ENCODE peak calls at places on chromosome 13, in seven cellular contexts. L, G, K, S, W, M and P are unnamed samples.

GRCh38 chr13:21637296-21637695 is 33.3 kb upstream of the MICU2 start:
- DNase-seq in L (no peak), G (no peak), K (peak; percentile 43), S (no peak), W (peak; percentile 6), M (no peak), P (no peak)

GRCh38 chr13:113639661-113640262 is 18.2 kb downstream of the ATP4B start:
- DNase-seq in L (no peak), G (no peak), K (no peak), S (no peak), W (no peak), M (peak; percentile 46), P (no peak)

GRCh38 chr13:104984296-104984818 is 1551.1 kb downstream of the EFNB2 start:
- DNase-seq in L (peak; percentile 1), G (peak; percentile 16), K (peak; percentile 12), S (no peak), W (peak; percentile 9), M (no peak), P (peak; percentile 47)

GRCh38 chr13:73598021-73598712 is 536.0 kb downstream of the KLF12 start:
- DNase-seq in L (no peak), G (no peak), K (peak; percentile 82), S (peak; percentile 32), W (no peak), M (no peak), P (no peak)

GRCh38 chr13:60453490-60453889 is 56.5 kb downstream of the TDRD3 start:
- DNase-seq in L (no peak), G (no peak), K (peak; percentile 58), S (no peak), W (no peak), M (no peak), P (no peak)

GRCh38 chr13:49336655-49337054 is 88.9 kb downstream of the CDADC1 start:
- DNase-seq in L (no peak), G (no peak), K (no peak), S (no peak), W (no peak), M (no peak), P (no peak)

GRCh38 chr13:100275746-100276145 is 186.9 kb downstream of the PCCA start:
- DNase-seq in L (no peak), G (peak; percentile 54), K (no peak), S (no peak), W (no peak), M (no peak), P (no peak)

GRCh38 chr13:46593403-46593802 is 40.4 kb downstream of the LRCH1 start:
- DNase-seq in L (no peak), G (no peak), K (no peak), S (no peak), W (peak; percentile 9), M (no peak), P (no peak)

GRCh38 chr13:24693862-24694471 is 13.8 kb downstream of the ATP12A start:
- DNase-seq in L (no peak), G (peak; percentile 69), K (peak; percentile 55), S (no peak), W (peak; percentile 6), M (peak; percentile 19), P (no peak)

GRCh38 chr13:113630296-113630695 is 27.7 kb downstream of the ATP4B start:
- DNase-seq in L (no peak), G (no peak), K (no peak), S (no peak), W (no peak), M (no peak), P (no peak)

GRCh38 chr13:86974995-86975328 is 696.2 kb upstream of the SLITRK5 start:
- DNase-seq in L (no peak), G (no peak), K (no peak), S (no peak), W (no peak), M (no peak), P (no peak)

GRCh38 chr13:99871249-99871898 is 100.2 kb downstream of the ZIC5 start:
- DNase-seq in L (peak; percentile 90), G (peak; percentile 49), K (no peak), S (no peak), W (no peak), M (no peak), P (no peak)

GRCh38 chr13:98771838-98772611 is 19.6 kb upstream of the SLC15A1 start:
- DNase-seq in L (no peak), G (no peak), K (no peak), S (no peak), W (no peak), M (no peak), P (no peak)

GRCh38 chr13:26024558-26024957 is 27.3 kb downstream of the SHISA2 start:
- DNase-seq in L (no peak), G (no peak), K (no peak), S (no peak), W (no peak), M (no peak), P (no peak)

GRCh38 chr13:30739646-30740642 is 4.6 kb downstream of the ALOX5AP start:
- DNase-seq in L (no peak), G (no peak), K (peak; percentile 95), S (peak; percentile 86), W (peak; percentile 26), M (peak; percentile 43), P (no peak)

GRCh38 chr13:75296651-75297050 is 185.3 kb downstream of the TBC1D4 start:
- DNase-seq in L (no peak), G (no peak), K (no peak), S (no peak), W (no peak), M (no peak), P (no peak)